ENCODE peak calls at places on chromosomes 13 and 19, in six cellular contexts. K is HT1080, X is neural progenitor cell, W is NCI-H526, I is T-helper 9 cell, Q is SK-N-MC. L is an unnamed sample.
A peak's percentile ranks its signal among the peaks of the same experiment; 100 is the strongest.

GRCh38 chr13:57629821-57630235 is 1.7 kb upstream of the PCDH17 start:
- DNase-seq in X (peak; percentile 98), I (peak; percentile 27), Q (no peak), K (no peak), W (no peak), L (peak; percentile 90)

GRCh38 chr13:95512957-95513356 is 39.6 kb upstream of the CLDN10 start:
- DNase-seq in I (no peak), Q (no peak), K (no peak), W (no peak), X (no peak), L (no peak)

GRCh38 chr19:6439743-6440142 is 6.2 kb upstream of the SLC25A41 start:
- DNase-seq in Q (no peak), W (no peak), K (no peak), X (no peak), I (no peak), L (no peak)

GRCh38 chr19:57708641-57709354 is at the start of gene ZNF154:
- DNase-seq in W (peak; percentile 66), X (peak; percentile 94), K (no peak), I (no peak), Q (no peak), L (no peak)

GRCh38 chr13:48233886-48234488 is 981 bp downstream of the ITM2B start:
- DNase-seq in Q (peak; percentile 30), K (no peak), I (no peak), W (peak; percentile 58), X (peak; percentile 26), L (no peak)

GRCh38 chr13:63206431-63206830 is 1790.8 kb upstream of the PCDH20 start:
- DNase-seq in I (no peak), K (no peak), Q (no peak), X (no peak), W (no peak), L (no peak)

GRCh38 chr13:110624766-110625756 is 9.7 kb downstream of the NAXD start:
- DNase-seq in K (no peak), X (peak; percentile 81), Q (no peak), W (no peak), I (no peak), L (peak; percentile 98)

GRCh38 chr19:49064029-49064629 is 489 bp downstream of the NTF4 start:
- DNase-seq in K (no peak), W (no peak), Q (no peak), X (peak; percentile 20), I (no peak), L (no peak)

GRCh38 chr19:7654401-7654800 is 14.4 kb upstream of the RETN start:
- DNase-seq in I (no peak), K (no peak), W (no peak), Q (peak; percentile 47), X (no peak), L (no peak)

L was measured in SHP77.